ENCODE peak calls at places on chromosomes 13 and 19, in ten cellular contexts. I is H54, N is lower leg skin, P is transverse colon, G is stomach, J is IMR-90, Y is GM12892, E is adrenal gland, D is upper lobe of left lung, W is Peyer's patch. U is an unnamed sample.

GRCh38 chr13:33100876-33101275 is 84.7 kb downstream of the KL start:
- DNase-seq in E (no peak), G (no peak), I (no peak), D (no peak), N (no peak), P (no peak), Y (no peak), J (no peak), W (no peak), U (no peak)

GRCh38 chr19:45581576-45581975 is 3.0 kb downstream of the OPA3 start:
- DNase-seq in I (no peak), W (no peak), D (no peak), E (no peak), P (no peak), N (no peak), G (no peak), J (no peak), Y (no peak), U (no peak)

GRCh38 chr13:111006508-111007031 is 91.7 kb upstream of the ANKRD10 start:
- DNase-seq in E (peak), N (peak), Y (no peak), G (no peak), D (no peak), P (peak), J (peak), I (no peak), W (peak), U (no peak)

GRCh38 chr19:33022472-33023116 is 42.1 kb downstream of the RHPN2 start:
- DNase-seq in D (no peak), N (no peak), J (no peak), E (no peak), G (no peak), I (no peak), W (no peak), Y (no peak), P (no peak), U (no peak)

GRCh38 chr19:18898533-18899408 is 2.8 kb upstream of the CERS1 start:
- DNase-seq in P (no peak), E (no peak), Y (no peak), G (no peak), N (no peak), D (peak), J (no peak), I (no peak), W (peak), U (no peak)

GRCh38 chr19:1451916-1452801 is 2.2 kb downstream of the APC2 start:
- DNase-seq in J (no peak), P (no peak), I (no peak), Y (no peak), G (no peak), W (no peak), D (peak), N (no peak), E (no peak), U (no peak)

GRCh38 chr13:99953138-99953755 is 18.3 kb downstream of the ZIC5 start:
- DNase-seq in I (no peak), Y (no peak), E (no peak), P (no peak), G (no peak), N (no peak), D (no peak), J (no peak), W (no peak), U (no peak)

GRCh38 chr13:44417446-44417845 is 43.8 kb downstream of the SERP2 start:
- DNase-seq in I (no peak), N (peak), G (no peak), E (no peak), W (no peak), D (no peak), J (no peak), P (no peak), Y (no peak), U (no peak)

GRCh38 chr13:76885203-76886004 is 801 bp downstream of the KCTD12 start:
- DNase-seq in I (peak), D (peak), N (peak), E (peak), Y (peak), W (peak), P (peak), G (peak), J (peak), U (peak)

GRCh38 chr19:4369888-4370260 is 26.5 kb downstream of the MPND start:
- DNase-seq in J (peak), D (peak), Y (peak), G (peak), W (peak), P (peak), I (no peak), E (peak), N (peak), U (no peak)

GRCh38 chr19:56405062-56405461 is 930 bp downstream of the ZNF583 start:
- DNase-seq in D (no peak), W (no peak), Y (no peak), J (no peak), E (no peak), I (no peak), N (no peak), G (no peak), P (no peak), U (no peak)

GRCh38 chr19:51128227-51128626 is 3.5 kb downstream of the SIGLEC9 start:
- DNase-seq in G (no peak), Y (no peak), J (no peak), I (no peak), W (no peak), D (no peak), P (no peak), E (no peak), N (no peak), U (no peak)

GRCh38 chr13:78881746-78882145 is 222.8 kb upstream of the OBI1 start:
- DNase-seq in E (no peak), N (no peak), J (no peak), I (no peak), D (no peak), P (no peak), Y (no peak), W (no peak), G (no peak), U (no peak)

GRCh38 chr19:5917431-5918107 is 3.5 kb downstream of the CAPS start:
- DNase-seq in I (no peak), N (no peak), D (peak), P (no peak), Y (no peak), W (no peak), E (no peak), J (no peak), G (no peak), U (no peak)

GRCh38 chr19:18319591-18320135 is 3.2 kb downstream of the LSM4 start:
- DNase-seq in Y (no peak), E (peak), I (no peak), N (no peak), D (no peak), G (peak), W (peak), P (peak), J (no peak), U (no peak)

GRCh38 chr13:83780201-83780600 is 102.1 kb downstream of the SLITRK1 start:
- DNase-seq in E (no peak), N (no peak), P (no peak), I (no peak), W (no peak), Y (no peak), G (no peak), J (peak), D (no peak), U (no peak)

GRCh38 chr19:11381535-11382369 is 2.4 kb downstream of the EPOR start:
- DNase-seq in D (peak), W (peak), J (peak), Y (peak), I (peak), E (peak), G (peak), N (peak), P (peak), U (no peak)

GRCh38 chr19:45008554-45008953 is 7.3 kb downstream of the RELB start:
- DNase-seq in E (no peak), D (no peak), G (peak), Y (no peak), P (peak), I (no peak), J (no peak), W (peak), N (no peak), U (no peak)

GRCh38 chr19:18848860-18849661 is 17.3 kb downstream of the UPF1 start:
- DNase-seq in Y (no peak), D (peak), W (peak), E (peak), P (peak), G (no peak), J (peak), N (peak), I (no peak), U (no peak)

DNA sequence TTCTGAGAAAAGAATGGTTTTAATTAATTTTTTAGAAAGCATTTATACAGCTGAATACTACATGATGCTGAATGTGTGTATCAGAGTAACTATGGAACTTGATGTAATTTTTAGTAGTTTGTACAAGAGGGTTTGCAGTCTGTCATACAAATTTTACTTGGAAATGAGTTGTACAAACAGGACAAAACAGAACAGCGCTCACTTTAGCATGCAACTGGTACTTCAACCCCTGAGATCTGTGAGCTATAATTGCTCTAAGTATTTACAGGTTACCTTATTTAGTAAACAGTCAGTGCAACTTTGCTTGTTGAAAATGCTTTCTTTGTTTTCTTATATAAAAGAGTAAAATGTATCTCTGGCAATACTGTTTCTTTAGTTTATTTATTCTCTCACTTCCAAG is 719 bp downstream of the TNFRSF19 start:
- DNase-seq in D (no peak), N (no peak), G (no peak), E (no peak), I (no peak), Y (no peak), P (no peak), W (no peak), J (peak), U (no peak)
- TF ChIP-seq POLR2A in D (no peak), N (no peak), G (no peak), E (no peak), I (no peak), Y (peak), P (no peak), W (no peak), J (no peak), U (no peak)

DNA sequence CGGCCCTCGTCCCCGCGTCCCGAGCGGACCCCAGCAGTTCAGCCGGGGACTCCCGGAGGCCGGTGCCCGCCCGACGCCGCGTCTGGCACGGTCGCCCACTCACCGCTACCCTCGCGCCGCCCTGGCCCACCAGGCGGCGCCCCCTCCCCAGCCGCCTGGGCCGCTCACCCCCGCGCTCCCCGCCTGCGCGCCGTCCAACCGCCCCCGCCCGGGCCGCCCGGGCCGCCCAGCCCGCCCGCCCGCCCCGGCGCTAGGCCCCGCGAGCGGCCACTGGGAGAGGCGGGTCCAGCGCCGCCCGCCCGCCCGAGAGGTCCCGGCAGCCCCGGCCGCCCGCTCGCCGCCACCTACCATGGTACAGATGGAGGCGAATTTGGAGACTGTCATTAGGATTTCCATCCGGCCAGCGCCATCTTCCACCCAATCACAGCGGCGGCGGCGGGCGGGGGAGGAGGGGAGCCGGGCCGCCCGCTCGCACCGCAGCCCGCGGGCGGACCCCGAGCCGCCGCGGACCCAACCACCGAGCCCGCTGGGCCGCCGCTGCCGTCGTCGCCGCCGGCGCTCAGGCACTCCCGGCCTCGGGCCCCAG is at the start of gene USP12:
- DNase-seq in P (peak), N (no peak), W (peak), G (no peak), E (no peak), Y (peak), D (no peak), J (peak), I (no peak), U (peak)
- TF ChIP-seq POLR2A in P (no peak), N (no peak), W (peak), G (no peak), E (peak), Y (no peak), D (no peak), J (peak), I (peak), U (no peak)

DNA sequence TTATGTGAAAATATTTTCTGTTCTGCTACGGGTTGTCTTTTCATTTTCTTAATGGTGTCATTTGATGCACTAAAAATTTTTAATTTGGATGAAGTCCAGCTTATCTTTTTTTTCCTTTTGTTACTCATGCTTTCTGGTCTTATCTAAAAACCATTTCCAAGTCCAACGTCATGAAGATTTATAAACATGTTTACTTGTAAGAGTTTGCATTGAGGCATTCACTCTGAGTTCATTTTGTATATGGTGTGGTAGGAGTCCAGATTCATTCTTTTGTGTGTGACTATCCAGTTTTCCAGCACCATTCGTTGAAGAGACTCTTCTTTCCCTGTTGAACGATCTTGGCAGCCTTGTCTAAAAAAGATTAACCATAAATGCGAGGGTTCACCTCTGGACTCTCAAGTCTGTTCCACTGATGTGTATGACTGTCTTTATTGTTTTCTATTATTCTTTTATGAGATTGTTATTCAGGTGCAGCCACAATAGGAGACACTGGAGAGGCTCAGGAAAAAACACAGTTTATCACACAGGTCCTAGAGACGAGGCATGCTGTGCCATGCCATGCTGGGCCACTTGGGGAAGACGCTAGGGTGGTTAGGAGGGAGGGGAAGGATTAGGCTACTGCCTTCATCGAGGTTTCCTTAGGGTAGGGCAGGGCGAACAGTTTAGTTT is 35.0 kb downstream of the NAA16 start:
- DNase-seq in J (peak), D (no peak), G (no peak), P (no peak), I (no peak), W (no peak), N (no peak), E (no peak), Y (no peak), U (no peak)
- TF ChIP-seq POLR2A in J (no peak), D (no peak), G (no peak), P (no peak), I (no peak), W (no peak), N (no peak), E (no peak), Y (no peak), U (no peak)

GRCh38 chr13:112992931-112993700 is 24.1 kb downstream of the MCF2L start:
- DNase-seq in J (no peak), G (no peak), D (peak), P (no peak), W (no peak), N (no peak), I (no peak), Y (no peak), E (no peak), U (no peak)

GRCh38 chr13:112987625-112988024 is 18.6 kb downstream of the MCF2L start:
- DNase-seq in J (no peak), G (no peak), D (no peak), E (no peak), W (no peak), P (no peak), Y (no peak), I (no peak), N (no peak), U (no peak)

GRCh38 chr13:112991611-112992010 is 22.6 kb downstream of the MCF2L start:
- DNase-seq in I (no peak), E (no peak), W (no peak), Y (no peak), J (no peak), D (no peak), P (no peak), G (no peak), N (no peak), U (no peak)

GRCh38 chr13:112994084-112994780 is 25.2 kb downstream of the MCF2L start:
- DNase-seq in N (no peak), W (peak), P (peak), D (peak), E (no peak), J (no peak), I (no peak), G (no peak), Y (no peak), U (no peak)

DNA sequence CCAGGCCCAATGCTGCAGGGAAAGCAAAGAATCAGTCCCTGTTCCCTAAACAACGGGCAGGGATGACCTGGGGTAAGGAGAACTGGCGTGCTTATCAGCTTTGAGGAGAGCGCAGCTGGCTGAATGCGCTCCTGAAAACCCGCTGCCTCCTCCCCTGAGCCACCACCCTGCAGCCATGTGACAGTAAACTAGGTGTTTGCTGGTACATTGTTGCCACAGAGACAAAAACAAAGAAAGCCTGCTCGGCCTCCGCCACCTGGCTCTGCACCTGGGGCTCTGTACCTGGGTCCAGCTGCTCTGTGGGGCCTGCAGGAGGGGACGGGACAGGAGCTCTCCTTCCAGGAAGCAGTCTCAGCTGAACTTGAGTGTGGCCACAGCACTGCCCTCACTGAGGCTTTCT is 21.8 kb downstream of the MCF2L start:
- DNase-seq in G (peak), D (peak), J (no peak), I (no peak), P (peak), Y (no peak), N (no peak), W (peak), E (no peak), U (peak)
- TF ChIP-seq POLR2A in G (no peak), D (no peak), J (no peak), I (no peak), P (peak), Y (no peak), N (no peak), W (no peak), E (no peak), U (no peak)

DNA sequence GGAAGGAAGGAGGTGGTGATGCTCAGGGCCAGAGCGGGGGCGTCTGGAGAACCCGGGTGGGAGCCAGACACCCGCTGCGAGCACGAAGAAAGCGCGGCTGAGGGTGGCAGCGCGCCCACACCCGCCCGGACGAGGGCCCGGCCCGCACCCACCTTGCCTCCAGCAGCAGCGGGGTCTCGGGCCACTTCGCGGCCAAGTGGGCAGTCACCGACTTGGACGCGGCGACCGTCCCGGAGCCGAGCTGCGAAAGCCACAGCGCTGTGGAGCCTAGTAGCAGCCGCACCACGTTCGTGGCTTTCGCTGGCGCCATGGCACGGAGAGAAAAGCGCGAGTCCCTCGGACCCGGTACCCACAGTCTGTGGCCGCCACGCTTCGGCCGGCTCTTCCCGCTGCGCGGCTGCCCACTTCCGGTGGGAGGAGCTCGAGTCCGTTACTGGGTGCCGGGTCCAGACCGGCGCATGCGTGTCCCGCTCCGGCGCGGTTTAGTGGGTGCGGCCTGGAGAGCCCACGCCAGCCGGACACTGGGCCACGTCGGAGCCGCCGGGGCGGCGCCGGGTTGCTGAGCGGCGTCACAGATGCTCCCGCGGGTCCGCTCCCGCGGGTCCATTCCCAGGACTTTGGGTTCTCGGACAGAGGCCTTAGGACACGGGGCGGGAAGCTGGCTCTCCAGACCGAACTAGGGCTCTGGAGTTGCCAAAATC is at the start of gene UGGT2:
- DNase-seq in Y (peak), E (peak), D (peak), N (peak), W (peak), P (peak), I (peak), G (peak), J (peak), U (peak)
- TF ChIP-seq POLR2A in Y (peak), E (peak), D (no peak), N (no peak), W (peak), P (peak), I (peak), G (peak), J (peak), U (peak)

U was measured in breast epithelium.